ENCODE peak calls at places on chromosomes 2 and 18, in eight cellular contexts. One of them, this sample, is unnamed.
A peak's percentile ranks its signal among the peaks of the same experiment; 100 is the strongest.

GRCh38 chr2:120958623-120959366 is 223.1 kb downstream of the GLI2 start:
- DNase-seq in adrenal gland: no peak
- DNase-seq in skeletal muscle cell: no peak
- DNase-seq in hypothalamus: no peak
- DNase-seq in fibroblast of lung: no peak
- DNase-seq in mesenteric fat pad: no peak
- DNase-seq in stomach: no peak
- DNase-seq in AG04450: no peak
- DNase-seq in this sample: no peak

GRCh38 chr2:62495777-62496176 is 10.2 kb downstream of the TMEM17 start:
- DNase-seq in adrenal gland: no peak
- DNase-seq in skeletal muscle cell: no peak
- DNase-seq in hypothalamus: no peak
- DNase-seq in fibroblast of lung: no peak
- DNase-seq in mesenteric fat pad: no peak
- DNase-seq in stomach: no peak
- DNase-seq in AG04450: no peak
- DNase-seq in this sample: no peak

GRCh38 chr18:46343940-46344372 is 239.8 kb downstream of the HAUS1 start:
- DNase-seq in adrenal gland: no peak
- DNase-seq in skeletal muscle cell: no peak
- DNase-seq in hypothalamus: no peak
- DNase-seq in fibroblast of lung: no peak
- DNase-seq in mesenteric fat pad: no peak
- DNase-seq in stomach: no peak
- DNase-seq in AG04450: no peak
- DNase-seq in this sample: peak; percentile 78

GRCh38 chr2:162316590-162316989 is 1.9 kb downstream of the IFIH1 start:
- DNase-seq in adrenal gland: no peak
- DNase-seq in skeletal muscle cell: no peak
- DNase-seq in hypothalamus: no peak
- DNase-seq in fibroblast of lung: no peak
- DNase-seq in mesenteric fat pad: no peak
- DNase-seq in stomach: no peak
- DNase-seq in AG04450: no peak
- DNase-seq in this sample: no peak

GRCh38 chr2:112708968-112709367 is 11.9 kb upstream of the NT5DC4 start:
- DNase-seq in adrenal gland: no peak
- DNase-seq in skeletal muscle cell: no peak
- DNase-seq in hypothalamus: no peak
- DNase-seq in fibroblast of lung: no peak
- DNase-seq in mesenteric fat pad: peak; percentile 45
- DNase-seq in stomach: no peak
- DNase-seq in AG04450: no peak
- DNase-seq in this sample: no peak

GRCh38 chr2:136482966-136483365 is 282.4 kb upstream of the THSD7B start:
- DNase-seq in adrenal gland: no peak
- DNase-seq in skeletal muscle cell: no peak
- DNase-seq in hypothalamus: no peak
- DNase-seq in fibroblast of lung: no peak
- DNase-seq in mesenteric fat pad: no peak
- DNase-seq in stomach: no peak
- DNase-seq in AG04450: no peak
- DNase-seq in this sample: no peak

GRCh38 chr2:188122983-188123382 is 168.7 kb upstream of the GULP1 start:
- DNase-seq in adrenal gland: no peak
- DNase-seq in skeletal muscle cell: no peak
- DNase-seq in hypothalamus: no peak
- DNase-seq in fibroblast of lung: peak; percentile 27
- DNase-seq in mesenteric fat pad: no peak
- DNase-seq in stomach: no peak
- DNase-seq in AG04450: no peak
- DNase-seq in this sample: no peak

GRCh38 chr2:42493885-42494433 is at the start of gene KCNG3:
- DNase-seq in adrenal gland: peak; percentile 84
- DNase-seq in skeletal muscle cell: no peak
- DNase-seq in hypothalamus: no peak
- DNase-seq in fibroblast of lung: peak; percentile 41
- DNase-seq in mesenteric fat pad: no peak
- DNase-seq in stomach: peak; percentile 63
- DNase-seq in AG04450: no peak
- DNase-seq in this sample: peak; percentile 53

GRCh38 chr2:176680916-176681315 is 411.7 kb downstream of the MTX2 start:
- DNase-seq in adrenal gland: no peak
- DNase-seq in skeletal muscle cell: peak; percentile 30
- DNase-seq in hypothalamus: no peak
- DNase-seq in fibroblast of lung: no peak
- DNase-seq in mesenteric fat pad: no peak
- DNase-seq in stomach: no peak
- DNase-seq in AG04450: no peak
- DNase-seq in this sample: no peak

GRCh38 chr2:176491172-176491904 is 222.1 kb downstream of the MTX2 start:
- DNase-seq in adrenal gland: no peak
- DNase-seq in skeletal muscle cell: peak; percentile 100
- DNase-seq in hypothalamus: no peak
- DNase-seq in fibroblast of lung: peak; percentile 100
- DNase-seq in mesenteric fat pad: no peak
- DNase-seq in stomach: peak; percentile 26
- DNase-seq in AG04450: peak; percentile 97
- DNase-seq in this sample: no peak

GRCh38 chr2:150610670-150611279 is 123.3 kb upstream of the RND3 start:
- DNase-seq in adrenal gland: no peak
- DNase-seq in skeletal muscle cell: no peak
- DNase-seq in hypothalamus: no peak
- DNase-seq in fibroblast of lung: no peak
- DNase-seq in mesenteric fat pad: no peak
- DNase-seq in stomach: peak; percentile 27
- DNase-seq in AG04450: no peak
- DNase-seq in this sample: no peak

GRCh38 chr18:35683021-35683420 is 101.5 kb downstream of the GALNT1 start:
- DNase-seq in adrenal gland: no peak
- DNase-seq in skeletal muscle cell: peak; percentile 31
- DNase-seq in hypothalamus: no peak
- DNase-seq in fibroblast of lung: peak; percentile 23
- DNase-seq in mesenteric fat pad: no peak
- DNase-seq in stomach: no peak
- DNase-seq in AG04450: no peak
- DNase-seq in this sample: no peak

GRCh38 chr2:38214209-38214717 is 138.3 kb upstream of the CYP1B1 start:
- DNase-seq in adrenal gland: no peak
- DNase-seq in skeletal muscle cell: no peak
- DNase-seq in hypothalamus: no peak
- DNase-seq in fibroblast of lung: no peak
- DNase-seq in mesenteric fat pad: no peak
- DNase-seq in stomach: no peak
- DNase-seq in AG04450: no peak
- DNase-seq in this sample: no peak

GRCh38 chr18:63253428-63254372 is 65.9 kb downstream of the BCL2 start:
- DNase-seq in adrenal gland: no peak
- DNase-seq in skeletal muscle cell: no peak
- DNase-seq in hypothalamus: no peak
- DNase-seq in fibroblast of lung: peak; percentile 64
- DNase-seq in mesenteric fat pad: no peak
- DNase-seq in stomach: no peak
- DNase-seq in AG04450: no peak
- DNase-seq in this sample: no peak

GRCh38 chr2:188623995-188624643 is 332.4 kb downstream of the GULP1 start:
- DNase-seq in adrenal gland: no peak
- DNase-seq in skeletal muscle cell: peak; percentile 49
- DNase-seq in hypothalamus: no peak
- DNase-seq in fibroblast of lung: peak; percentile 87
- DNase-seq in mesenteric fat pad: no peak
- DNase-seq in stomach: no peak
- DNase-seq in AG04450: no peak
- DNase-seq in this sample: no peak

GRCh38 chr18:62999392-62999791 is 284.1 kb downstream of the PHLPP1 start:
- DNase-seq in adrenal gland: peak; percentile 87
- DNase-seq in skeletal muscle cell: peak; percentile 57
- DNase-seq in hypothalamus: peak; percentile 17
- DNase-seq in fibroblast of lung: peak; percentile 79
- DNase-seq in mesenteric fat pad: no peak
- DNase-seq in stomach: no peak
- DNase-seq in AG04450: no peak
- DNase-seq in this sample: peak; percentile 19

GRCh38 chr18:59303656-59304055 is 14.8 kb downstream of the CPLX4 start:
- DNase-seq in adrenal gland: no peak
- DNase-seq in skeletal muscle cell: no peak
- DNase-seq in hypothalamus: no peak
- DNase-seq in fibroblast of lung: no peak
- DNase-seq in mesenteric fat pad: no peak
- DNase-seq in stomach: no peak
- DNase-seq in AG04450: no peak
- DNase-seq in this sample: no peak

GRCh38 chr2:240925576-240926515 is 19.7 kb downstream of the CROCC2 start:
- DNase-seq in adrenal gland: peak; percentile 17
- DNase-seq in skeletal muscle cell: no peak
- DNase-seq in hypothalamus: no peak
- DNase-seq in fibroblast of lung: no peak
- DNase-seq in mesenteric fat pad: peak; percentile 86
- DNase-seq in stomach: peak; percentile 25
- DNase-seq in AG04450: no peak
- DNase-seq in this sample: no peak

GRCh38 chr18:49170925-49171509 is 220.3 kb upstream of the SMAD7 start:
- DNase-seq in adrenal gland: no peak
- DNase-seq in skeletal muscle cell: no peak
- DNase-seq in hypothalamus: no peak
- DNase-seq in fibroblast of lung: no peak
- DNase-seq in mesenteric fat pad: no peak
- DNase-seq in stomach: no peak
- DNase-seq in AG04450: no peak
- DNase-seq in this sample: no peak

GRCh38 chr18:22683196-22683676 is 249.9 kb upstream of the RBBP8 start:
- DNase-seq in adrenal gland: peak; percentile 71
- DNase-seq in skeletal muscle cell: peak; percentile 89
- DNase-seq in hypothalamus: no peak
- DNase-seq in fibroblast of lung: peak; percentile 97
- DNase-seq in mesenteric fat pad: no peak
- DNase-seq in stomach: peak; percentile 91
- DNase-seq in AG04450: peak; percentile 74
- DNase-seq in this sample: peak; percentile 50

GRCh38 chr2:53632714-53633113 is 134.9 kb upstream of the CHAC2 start:
- DNase-seq in adrenal gland: no peak
- DNase-seq in skeletal muscle cell: peak; percentile 48
- DNase-seq in hypothalamus: no peak
- DNase-seq in fibroblast of lung: peak; percentile 90
- DNase-seq in mesenteric fat pad: no peak
- DNase-seq in stomach: no peak
- DNase-seq in AG04450: no peak
- DNase-seq in this sample: no peak

GRCh38 chr2:74233648-74234047 is 35.2 kb downstream of the MTHFD2 start:
- DNase-seq in adrenal gland: no peak
- DNase-seq in skeletal muscle cell: no peak
- DNase-seq in hypothalamus: no peak
- DNase-seq in fibroblast of lung: no peak
- DNase-seq in mesenteric fat pad: no peak
- DNase-seq in stomach: peak; percentile 19
- DNase-seq in AG04450: no peak
- DNase-seq in this sample: no peak

GRCh38 chr2:101616411-101616810 is 81.1 kb upstream of the MAP4K4 start:
- DNase-seq in adrenal gland: no peak
- DNase-seq in skeletal muscle cell: peak; percentile 48
- DNase-seq in hypothalamus: peak; percentile 45
- DNase-seq in fibroblast of lung: peak; percentile 49
- DNase-seq in mesenteric fat pad: no peak
- DNase-seq in stomach: peak; percentile 36
- DNase-seq in AG04450: no peak
- DNase-seq in this sample: no peak

GRCh38 chr18:39772155-39772919 is 2182.7 kb upstream of the PIK3C3 start:
- DNase-seq in adrenal gland: no peak
- DNase-seq in skeletal muscle cell: peak; percentile 42
- DNase-seq in hypothalamus: no peak
- DNase-seq in fibroblast of lung: peak; percentile 65
- DNase-seq in mesenteric fat pad: no peak
- DNase-seq in stomach: no peak
- DNase-seq in AG04450: no peak
- DNase-seq in this sample: no peak

GRCh38 chr18:51082571-51083264 is 52.7 kb downstream of the SMAD4 start:
- DNase-seq in adrenal gland: no peak
- DNase-seq in skeletal muscle cell: no peak
- DNase-seq in hypothalamus: no peak
- DNase-seq in fibroblast of lung: peak; percentile 63
- DNase-seq in mesenteric fat pad: no peak
- DNase-seq in stomach: no peak
- DNase-seq in AG04450: no peak
- DNase-seq in this sample: no peak

GRCh38 chr2:63840785-63841253 is 877 bp upstream of the UGP2 start:
- DNase-seq in adrenal gland: peak; percentile 99
- DNase-seq in skeletal muscle cell: peak; percentile 96
- DNase-seq in hypothalamus: peak; percentile 96
- DNase-seq in fibroblast of lung: peak; percentile 98
- DNase-seq in mesenteric fat pad: peak; percentile 99
- DNase-seq in stomach: peak; percentile 99
- DNase-seq in AG04450: peak; percentile 93
- DNase-seq in this sample: peak; percentile 99

GRCh38 chr2:105576440-105577241 is 168.1 kb upstream of the NCK2 start:
- DNase-seq in adrenal gland: peak; percentile 35
- DNase-seq in skeletal muscle cell: peak; percentile 18
- DNase-seq in hypothalamus: no peak
- DNase-seq in fibroblast of lung: peak; percentile 43
- DNase-seq in mesenteric fat pad: no peak
- DNase-seq in stomach: no peak
- DNase-seq in AG04450: no peak
- DNase-seq in this sample: no peak

GRCh38 chr2:144660518-144661316 is 140.8 kb upstream of the ZEB2 start:
- DNase-seq in adrenal gland: no peak
- DNase-seq in skeletal muscle cell: no peak
- DNase-seq in hypothalamus: no peak
- DNase-seq in fibroblast of lung: peak; percentile 40
- DNase-seq in mesenteric fat pad: no peak
- DNase-seq in stomach: no peak
- DNase-seq in AG04450: no peak
- DNase-seq in this sample: no peak

GRCh38 chr18:28174181-28174906 is 2.6 kb downstream of the CDH2 start:
- DNase-seq in adrenal gland: no peak
- DNase-seq in skeletal muscle cell: no peak
- DNase-seq in hypothalamus: no peak
- DNase-seq in fibroblast of lung: peak; percentile 26
- DNase-seq in mesenteric fat pad: no peak
- DNase-seq in stomach: no peak
- DNase-seq in AG04450: no peak
- DNase-seq in this sample: no peak

GRCh38 chr18:65567372-65567771 is 183.4 kb upstream of the CDH7 start:
- DNase-seq in adrenal gland: no peak
- DNase-seq in skeletal muscle cell: no peak
- DNase-seq in hypothalamus: no peak
- DNase-seq in fibroblast of lung: no peak
- DNase-seq in mesenteric fat pad: no peak
- DNase-seq in stomach: no peak
- DNase-seq in AG04450: no peak
- DNase-seq in this sample: no peak

GRCh38 chr2:138010890-138011289 is 46.6 kb downstream of the HNMT start:
- DNase-seq in adrenal gland: no peak
- DNase-seq in skeletal muscle cell: no peak
- DNase-seq in hypothalamus: no peak
- DNase-seq in fibroblast of lung: no peak
- DNase-seq in mesenteric fat pad: no peak
- DNase-seq in stomach: no peak
- DNase-seq in AG04450: no peak
- DNase-seq in this sample: no peak

GRCh38 chr2:105324732-105325131 is 4.8 kb downstream of the TGFBRAP1 start:
- DNase-seq in adrenal gland: no peak
- DNase-seq in skeletal muscle cell: no peak
- DNase-seq in hypothalamus: no peak
- DNase-seq in fibroblast of lung: peak; percentile 93
- DNase-seq in mesenteric fat pad: no peak
- DNase-seq in stomach: no peak
- DNase-seq in AG04450: no peak
- DNase-seq in this sample: no peak

GRCh38 chr2:69017080-69017479 is 4.1 kb downstream of the ANTXR1 start:
- DNase-seq in adrenal gland: peak; percentile 27
- DNase-seq in skeletal muscle cell: no peak
- DNase-seq in hypothalamus: no peak
- DNase-seq in fibroblast of lung: peak; percentile 80
- DNase-seq in mesenteric fat pad: no peak
- DNase-seq in stomach: no peak
- DNase-seq in AG04450: no peak
- DNase-seq in this sample: no peak

GRCh38 chr2:98093611-98094010 is 6.6 kb downstream of the VWA3B start:
- DNase-seq in adrenal gland: no peak
- DNase-seq in skeletal muscle cell: no peak
- DNase-seq in hypothalamus: no peak
- DNase-seq in fibroblast of lung: no peak
- DNase-seq in mesenteric fat pad: no peak
- DNase-seq in stomach: no peak
- DNase-seq in AG04450: no peak
- DNase-seq in this sample: no peak